ENCODE peak calls at places on chromosomes 16 and 17, in eight cellular contexts. One of them, this sample, is unnamed. For H3K4me1, the result is how much of the 10 kb centered on the place peaks cover.

GRCh38 chr17:17236295-17237025 is 508 bp downstream of the FLCN start:
- DNase-seq in neural progenitor cell: peak
- DNase-seq in GM12878: no peak
- DNase-seq in GM23248: peak
- DNase-seq in mammary epithelial cell: peak
- DNase-seq in endothelial cell of umbilical vein: peak
- DNase-seq in hepatocyte: peak
- DNase-seq in GM23338: peak
- DNase-seq in this sample: no peak

GRCh38 chr17:79104898-79105600 is 30.4 kb downstream of the ENGASE start:
- DNase-seq in neural progenitor cell: peak
- DNase-seq in GM12878: no peak
- DNase-seq in GM23248: no peak
- DNase-seq in mammary epithelial cell: no peak
- DNase-seq in endothelial cell of umbilical vein: no peak
- DNase-seq in hepatocyte: no peak
- DNase-seq in GM23338: no peak
- DNase-seq in this sample: no peak

GRCh38 chr16:2008631-2009301 is 855 bp downstream of the ZNF598 start:
- DNase-seq in neural progenitor cell: no peak
- DNase-seq in GM12878: no peak
- DNase-seq in GM23248: peak
- DNase-seq in mammary epithelial cell: no peak
- DNase-seq in endothelial cell of umbilical vein: peak
- DNase-seq in hepatocyte: no peak
- DNase-seq in GM23338: no peak
- DNase-seq in this sample: no peak

GRCh38 chr17:1714980-1715802 is 5.0 kb upstream of the TLCD2 start:
- DNase-seq in neural progenitor cell: peak
- DNase-seq in GM12878: no peak
- DNase-seq in GM23248: peak
- DNase-seq in mammary epithelial cell: peak
- DNase-seq in endothelial cell of umbilical vein: peak
- DNase-seq in hepatocyte: peak
- DNase-seq in GM23338: peak
- DNase-seq in this sample: no peak

GRCh38 chr16:49342336-49343265 is 31.0 kb upstream of the C16orf78 start:
- DNase-seq in neural progenitor cell: no peak
- DNase-seq in GM12878: no peak
- DNase-seq in GM23248: no peak
- DNase-seq in mammary epithelial cell: no peak
- DNase-seq in endothelial cell of umbilical vein: no peak
- DNase-seq in hepatocyte: no peak
- DNase-seq in GM23338: no peak
- DNase-seq in this sample: no peak

GRCh38 chr17:47311420-47311819 is 12.3 kb upstream of the EFCAB13 start:
- DNase-seq in neural progenitor cell: no peak
- DNase-seq in GM12878: no peak
- DNase-seq in GM23248: no peak
- DNase-seq in mammary epithelial cell: no peak
- DNase-seq in endothelial cell of umbilical vein: no peak
- DNase-seq in hepatocyte: no peak
- DNase-seq in GM23338: no peak
- DNase-seq in this sample: no peak

GRCh38 chr17:45834471-45835396 is 9.9 kb upstream of the SPPL2C start:
- DNase-seq in neural progenitor cell: no peak
- DNase-seq in GM12878: no peak
- DNase-seq in GM23248: peak
- DNase-seq in mammary epithelial cell: no peak
- DNase-seq in endothelial cell of umbilical vein: no peak
- DNase-seq in hepatocyte: no peak
- DNase-seq in GM23338: no peak
- DNase-seq in this sample: no peak

GRCh38 chr17:33986566-33986965 is 268.5 kb upstream of the CCL2 start:
- DNase-seq in neural progenitor cell: no peak
- DNase-seq in GM12878: no peak
- DNase-seq in GM23248: no peak
- DNase-seq in mammary epithelial cell: no peak
- DNase-seq in endothelial cell of umbilical vein: no peak
- DNase-seq in hepatocyte: no peak
- DNase-seq in GM23338: no peak
- DNase-seq in this sample: no peak

GRCh38 chr17:55432358-55433028 is 10.9 kb upstream of the MMD start:
- DNase-seq in neural progenitor cell: no peak
- DNase-seq in GM12878: no peak
- DNase-seq in GM23248: peak
- DNase-seq in mammary epithelial cell: peak
- DNase-seq in endothelial cell of umbilical vein: no peak
- DNase-seq in hepatocyte: no peak
- DNase-seq in GM23338: no peak
- DNase-seq in this sample: no peak

GRCh38 chr16:71441348-71441781 is 489 bp downstream of the TLE7 start:
- DNase-seq in neural progenitor cell: no peak
- DNase-seq in GM12878: no peak
- DNase-seq in GM23248: no peak
- DNase-seq in mammary epithelial cell: no peak
- DNase-seq in endothelial cell of umbilical vein: no peak
- DNase-seq in hepatocyte: no peak
- DNase-seq in GM23338: peak
- DNase-seq in this sample: no peak

GRCh38 chr17:80599546-80600305 is 55.1 kb downstream of the RPTOR start:
- DNase-seq in neural progenitor cell: no peak
- DNase-seq in GM12878: no peak
- DNase-seq in GM23248: peak
- DNase-seq in mammary epithelial cell: no peak
- DNase-seq in endothelial cell of umbilical vein: no peak
- DNase-seq in hepatocyte: peak
- DNase-seq in GM23338: no peak
- DNase-seq in this sample: no peak

GRCh38 chr17:10698116-10698818 is 873 bp downstream of the ADPRM start:
- DNase-seq in neural progenitor cell: no peak
- DNase-seq in GM12878: no peak
- DNase-seq in GM23248: peak
- DNase-seq in mammary epithelial cell: peak
- DNase-seq in endothelial cell of umbilical vein: no peak
- DNase-seq in hepatocyte: no peak
- DNase-seq in GM23338: peak
- DNase-seq in this sample: no peak

GRCh38 chr17:9050801-9051401 is 29.6 kb downstream of the NTN1 start:
- DNase-seq in neural progenitor cell: peak
- DNase-seq in GM12878: no peak
- DNase-seq in GM23248: no peak
- DNase-seq in mammary epithelial cell: peak
- DNase-seq in endothelial cell of umbilical vein: no peak
- DNase-seq in hepatocyte: peak
- DNase-seq in GM23338: peak
- DNase-seq in this sample: peak

GRCh38 chr17:17526369-17526768 is 30.2 kb upstream of the RASD1 start:
- DNase-seq in neural progenitor cell: no peak
- DNase-seq in GM12878: no peak
- DNase-seq in GM23248: no peak
- DNase-seq in mammary epithelial cell: no peak
- DNase-seq in endothelial cell of umbilical vein: no peak
- DNase-seq in hepatocyte: no peak
- DNase-seq in GM23338: no peak
- DNase-seq in this sample: no peak

GRCh38 chr17:8791910-8792270 is 7.3 kb downstream of the MFSD6L start:
- DNase-seq in neural progenitor cell: no peak
- DNase-seq in GM12878: no peak
- DNase-seq in GM23248: peak
- DNase-seq in mammary epithelial cell: peak
- DNase-seq in endothelial cell of umbilical vein: peak
- DNase-seq in hepatocyte: no peak
- DNase-seq in GM23338: no peak
- DNase-seq in this sample: no peak

GRCh38 chr16:813204-813915 is 12.8 kb upstream of the GNG13 start:
- DNase-seq in neural progenitor cell: peak
- DNase-seq in GM12878: no peak
- DNase-seq in GM23248: peak
- DNase-seq in mammary epithelial cell: no peak
- DNase-seq in endothelial cell of umbilical vein: no peak
- DNase-seq in hepatocyte: peak
- DNase-seq in GM23338: peak
- DNase-seq in this sample: no peak

GRCh38 chr17:72788950-72789585 is 303.4 kb downstream of the SLC39A11 start:
- DNase-seq in neural progenitor cell: no peak
- DNase-seq in GM12878: no peak
- DNase-seq in GM23248: peak
- DNase-seq in mammary epithelial cell: no peak
- DNase-seq in endothelial cell of umbilical vein: no peak
- DNase-seq in hepatocyte: no peak
- DNase-seq in GM23338: peak
- DNase-seq in this sample: no peak

GRCh38 chr16:87441886-87442580 is 49.9 kb downstream of the MAP1LC3B start:
- DNase-seq in neural progenitor cell: no peak
- DNase-seq in GM12878: no peak
- DNase-seq in GM23248: peak
- DNase-seq in mammary epithelial cell: no peak
- DNase-seq in endothelial cell of umbilical vein: no peak
- DNase-seq in hepatocyte: no peak
- DNase-seq in GM23338: no peak
- DNase-seq in this sample: no peak

GRCh38 chr17:10610821-10611323 is 46.2 kb downstream of the MYH3 start:
- DNase-seq in neural progenitor cell: no peak
- DNase-seq in GM12878: no peak
- DNase-seq in GM23248: no peak
- DNase-seq in mammary epithelial cell: no peak
- DNase-seq in endothelial cell of umbilical vein: no peak
- DNase-seq in hepatocyte: no peak
- DNase-seq in GM23338: no peak
- DNase-seq in this sample: no peak

GRCh38 chr16:67449328-67449727 is 18.4 kb downstream of the HSD11B2 start:
- DNase-seq in neural progenitor cell: no peak
- DNase-seq in GM12878: no peak
- DNase-seq in GM23248: no peak
- DNase-seq in mammary epithelial cell: no peak
- DNase-seq in endothelial cell of umbilical vein: no peak
- DNase-seq in hepatocyte: no peak
- DNase-seq in GM23338: no peak
- DNase-seq in this sample: no peak

GRCh38 chr16:13098536-13098935 is 197.1 kb downstream of the SHISA9 start:
- DNase-seq in neural progenitor cell: no peak
- DNase-seq in GM12878: no peak
- DNase-seq in GM23248: no peak
- DNase-seq in mammary epithelial cell: peak
- DNase-seq in endothelial cell of umbilical vein: no peak
- DNase-seq in hepatocyte: no peak
- DNase-seq in GM23338: no peak
- DNase-seq in this sample: no peak

GRCh38 chr17:74119049-74119580 is 84.4 kb upstream of the RPL38 start:
- DNase-seq in neural progenitor cell: no peak
- DNase-seq in GM12878: no peak
- DNase-seq in GM23248: no peak
- DNase-seq in mammary epithelial cell: no peak
- DNase-seq in endothelial cell of umbilical vein: no peak
- DNase-seq in hepatocyte: no peak
- DNase-seq in GM23338: no peak
- DNase-seq in this sample: no peak

GRCh38 chr17:74118504-74118903 is 85.0 kb upstream of the RPL38 start:
- DNase-seq in neural progenitor cell: peak
- DNase-seq in GM12878: no peak
- DNase-seq in GM23248: no peak
- DNase-seq in mammary epithelial cell: no peak
- DNase-seq in endothelial cell of umbilical vein: no peak
- DNase-seq in hepatocyte: peak
- DNase-seq in GM23338: peak
- DNase-seq in this sample: no peak

GRCh38 chr17:74117087-74117486 is 86.4 kb upstream of the RPL38 start:
- DNase-seq in neural progenitor cell: no peak
- DNase-seq in GM12878: no peak
- DNase-seq in GM23248: no peak
- DNase-seq in mammary epithelial cell: no peak
- DNase-seq in endothelial cell of umbilical vein: no peak
- DNase-seq in hepatocyte: no peak
- DNase-seq in GM23338: no peak
- DNase-seq in this sample: no peak

GRCh38 chr17:74116087-74116717 is 87.3 kb upstream of the RPL38 start:
- DNase-seq in neural progenitor cell: no peak
- DNase-seq in GM12878: no peak
- DNase-seq in GM23248: peak
- DNase-seq in mammary epithelial cell: peak
- DNase-seq in endothelial cell of umbilical vein: no peak
- DNase-seq in hepatocyte: peak
- DNase-seq in GM23338: no peak
- DNase-seq in this sample: no peak

GRCh38 chr17:74117999-74118421 is 85.5 kb upstream of the RPL38 start:
- DNase-seq in neural progenitor cell: peak
- DNase-seq in GM12878: no peak
- DNase-seq in GM23248: no peak
- DNase-seq in mammary epithelial cell: no peak
- DNase-seq in endothelial cell of umbilical vein: no peak
- DNase-seq in hepatocyte: no peak
- DNase-seq in GM23338: peak
- DNase-seq in this sample: no peak
- TF ChIP-seq EZH2 in neural progenitor cell: no peak
- TF ChIP-seq EZH2 in GM12878: no peak
- TF ChIP-seq EZH2 in GM23248: no peak
- TF ChIP-seq EZH2 in mammary epithelial cell: no peak
- TF ChIP-seq EZH2 in endothelial cell of umbilical vein: no peak
- TF ChIP-seq EZH2 in hepatocyte: no peak
- TF ChIP-seq EZH2 in GM23338: no peak
- TF ChIP-seq EZH2 in this sample: no peak

DNA sequence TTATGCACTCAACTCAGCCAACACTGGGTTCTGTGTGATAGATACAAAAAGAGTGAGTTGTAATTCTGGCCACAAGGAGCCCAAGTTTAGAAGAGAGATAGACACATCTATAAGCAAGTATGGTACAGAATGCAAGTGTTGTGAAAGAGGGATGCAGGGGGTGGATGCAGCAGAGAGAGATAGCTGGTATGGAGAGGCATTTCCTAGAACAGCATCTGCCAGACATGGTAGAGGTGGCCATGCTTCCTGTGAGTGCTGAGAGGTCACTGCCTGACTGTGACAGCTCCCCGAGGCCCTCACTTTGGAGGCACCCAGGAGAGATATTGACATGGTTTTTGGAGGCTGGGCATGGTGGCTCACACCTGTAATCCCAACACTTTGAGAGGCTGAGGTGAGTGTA is 2.0 kb upstream of the KRTAP16-1 start:
- DNase-seq in neural progenitor cell: no peak
- DNase-seq in GM12878: no peak
- DNase-seq in GM23248: no peak
- DNase-seq in mammary epithelial cell: no peak
- DNase-seq in endothelial cell of umbilical vein: no peak
- DNase-seq in hepatocyte: no peak
- DNase-seq in GM23338: no peak
- DNase-seq in this sample: no peak
- H2AFZ ChIP-seq in neural progenitor cell: no peak
- H2AFZ ChIP-seq in GM12878: no peak
- H2AFZ ChIP-seq in GM23248: no peak
- H2AFZ ChIP-seq in mammary epithelial cell: no peak
- H2AFZ ChIP-seq in endothelial cell of umbilical vein: no peak
- H2AFZ ChIP-seq in hepatocyte: no peak
- H2AFZ ChIP-seq in GM23338: no peak
- H2AFZ ChIP-seq in this sample: no peak

GRCh38 chr16:57773019-57773418 is 29.3 kb downstream of the KIFC3 start:
- DNase-seq in neural progenitor cell: no peak
- DNase-seq in GM12878: no peak
- DNase-seq in GM23248: no peak
- DNase-seq in mammary epithelial cell: no peak
- DNase-seq in endothelial cell of umbilical vein: no peak
- DNase-seq in hepatocyte: no peak
- DNase-seq in GM23338: no peak
- DNase-seq in this sample: no peak
- H3K4me1 ChIP-seq in neural progenitor cell: under half
- H3K4me1 ChIP-seq in GM12878: under half
- H3K4me1 ChIP-seq in GM23248: under half
- H3K4me1 ChIP-seq in mammary epithelial cell: under half
- H3K4me1 ChIP-seq in endothelial cell of umbilical vein: under half
- H3K4me1 ChIP-seq in hepatocyte: under half
- H3K4me1 ChIP-seq in GM23338: under half
- H3K4me1 ChIP-seq in this sample: under half

GRCh38 chr17:66963521-66964082 is 905 bp upstream of the CACNG4 start:
- DNase-seq in neural progenitor cell: peak
- DNase-seq in GM12878: no peak
- DNase-seq in GM23248: no peak
- DNase-seq in mammary epithelial cell: no peak
- DNase-seq in endothelial cell of umbilical vein: no peak
- DNase-seq in hepatocyte: no peak
- DNase-seq in GM23338: peak
- DNase-seq in this sample: no peak
- TF ChIP-seq EZH2 in neural progenitor cell: peak
- TF ChIP-seq EZH2 in GM12878: no peak
- TF ChIP-seq EZH2 in GM23248: peak
- TF ChIP-seq EZH2 in mammary epithelial cell: no peak
- TF ChIP-seq EZH2 in endothelial cell of umbilical vein: peak
- TF ChIP-seq EZH2 in hepatocyte: no peak
- TF ChIP-seq EZH2 in GM23338: no peak
- TF ChIP-seq EZH2 in this sample: no peak